ENCODE peak calls at places on chromosomes 3 and 15, in five cellular contexts. M is fibroblast of lung, G is PC-3, L is H1, P is PC-9. Y is an unnamed sample.

GRCh38 chr15:70096215-70096974 is 1.3 kb downstream of the TLE3 start:
- DNase-seq in G (peak; percentile 74), M (peak; percentile 55), P (peak; percentile 44), L (no peak), Y (peak; percentile 96)

GRCh38 chr15:58399737-58400136 is 32.1 kb upstream of the LIPC start:
- DNase-seq in M (no peak), G (no peak), L (no peak), P (no peak), Y (no peak)

GRCh38 chr15:100244796-100245495 is 96.8 kb downstream of the ADAMTS17 start:
- DNase-seq in P (no peak), L (no peak), G (no peak), M (no peak), Y (no peak)

GRCh38 chr3:115975353-115975752 is 352.0 kb downstream of the GAP43 start:
- DNase-seq in M (peak; percentile 83), P (no peak), L (no peak), G (peak; percentile 69), Y (peak; percentile 65)

GRCh38 chr3:81645248-81645647 is 116.2 kb downstream of the GBE1 start:
- DNase-seq in M (no peak), G (no peak), L (no peak), P (no peak), Y (no peak)

GRCh38 chr3:122727766-122728165 is 47.1 kb downstream of the PARP14 start:
- DNase-seq in G (no peak), M (no peak), L (no peak), P (no peak), Y (peak; percentile 44)

GRCh38 chr3:189621948-189622603 is 9.1 kb upstream of the TP63 start:
- DNase-seq in M (no peak), P (no peak), G (peak; percentile 15), L (no peak), Y (peak; percentile 56)

GRCh38 chr15:67520976-67521769 is at the start of gene C15orf61:
- DNase-seq in G (peak; percentile 91), P (peak; percentile 95), M (peak; percentile 80), L (peak; percentile 81), Y (peak; percentile 98)

GRCh38 chr15:66524801-66525200 is 19.7 kb downstream of the ZWILCH start:
- DNase-seq in P (no peak), M (no peak), L (no peak), G (no peak), Y (no peak)

GRCh38 chr15:40763801-40764765 is at the start of gene GCHFR:
- DNase-seq in L (peak; percentile 86), M (peak; percentile 49), G (peak; percentile 79), P (no peak), Y (peak; percentile 96)

GRCh38 chr3:170356596-170357175 is 829 bp upstream of the SKIL start:
- DNase-seq in M (peak; percentile 85), G (peak; percentile 72), P (peak; percentile 96), L (peak; percentile 84), Y (no peak)

GRCh38 chr3:132245547-132245946 is 71.7 kb upstream of the ACP3 start:
- DNase-seq in L (no peak), M (peak; percentile 36), P (peak; percentile 13), G (peak; percentile 24), Y (peak; percentile 8)
- H3K4me2 ChIP-seq in L (no peak overlapping the region), M (no peak overlapping the region), P (no peak overlapping the region), G (no peak overlapping the region), Y (no peak overlapping the region)

GRCh38 chr15:101368086-101368780 is 73.2 kb upstream of the SNRPA1 start:
- DNase-seq in M (no peak), L (peak; percentile 41), G (no peak), P (no peak), Y (no peak)
- H3K27ac ChIP-seq in M (no peak overlapping the region), L (no peak overlapping the region), G (no peak overlapping the region), P (no peak overlapping the region), Y (no peak overlapping the region)

GRCh38 chr15:76994496-76994895 is 430 bp upstream of the PSTPIP1 start:
- DNase-seq in G (no peak), P (no peak), L (no peak), M (no peak), Y (no peak)
- H3K4me3 ChIP-seq in G (no peak overlapping the region), P (no peak overlapping the region), L (no peak overlapping the region), M (no peak overlapping the region), Y (no peak overlapping the region)

DNA sequence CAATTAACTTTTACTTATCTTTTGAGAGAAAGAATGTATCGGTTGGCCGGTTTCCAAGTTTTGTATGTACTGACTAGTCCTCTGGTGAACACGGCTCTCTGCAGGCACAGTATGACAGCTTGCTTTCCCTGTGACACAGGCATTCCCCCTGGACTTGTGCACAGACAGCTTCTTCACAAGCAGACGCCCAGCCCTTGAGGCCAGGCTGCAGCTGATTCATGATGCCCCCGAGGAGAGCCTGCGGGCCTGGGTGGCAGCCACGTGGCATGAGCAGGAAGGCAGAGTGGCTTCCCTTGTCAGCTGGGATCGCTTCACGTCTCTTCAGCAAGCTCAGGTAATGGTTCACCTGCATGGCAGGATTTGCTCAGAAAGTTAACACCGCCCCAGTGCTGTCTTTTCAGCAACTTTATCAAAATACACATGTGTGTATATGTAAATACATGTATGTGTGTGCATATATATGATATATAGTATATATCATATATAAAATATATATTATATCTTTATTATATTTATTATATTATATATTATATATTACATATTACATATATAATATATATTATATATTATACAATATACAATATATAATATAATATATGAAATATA is 25.5 kb downstream of the FAN1 start:
- DNase-seq in L (no peak), G (no peak), P (no peak), M (no peak), Y (no peak)
- H3K4me2 ChIP-seq in L (no peak overlapping the region), G (no peak overlapping the region), P (no peak overlapping the region), M (no peak overlapping the region), Y (no peak overlapping the region)

GRCh38 chr3:131221731-131222130 is 159.8 kb upstream of the NUDT16 start:
- DNase-seq in G (peak; percentile 7), L (no peak), M (peak; percentile 90), P (no peak), Y (no peak)

GRCh38 chr3:131217296-131217741 is 164.3 kb upstream of the NUDT16 start:
- DNase-seq in G (peak; percentile 92), M (peak; percentile 28), P (peak; percentile 38), L (no peak), Y (no peak)

GRCh38 chr3:131218196-131218595 is 163.4 kb upstream of the NUDT16 start:
- DNase-seq in P (no peak), G (peak; percentile 58), M (no peak), L (no peak), Y (peak; percentile 3)

GRCh38 chr3:131216801-131217200 is 164.8 kb upstream of the NUDT16 start:
- DNase-seq in L (no peak), G (peak; percentile 80), P (peak; percentile 47), M (peak; percentile 74), Y (peak; percentile 65)

DNA sequence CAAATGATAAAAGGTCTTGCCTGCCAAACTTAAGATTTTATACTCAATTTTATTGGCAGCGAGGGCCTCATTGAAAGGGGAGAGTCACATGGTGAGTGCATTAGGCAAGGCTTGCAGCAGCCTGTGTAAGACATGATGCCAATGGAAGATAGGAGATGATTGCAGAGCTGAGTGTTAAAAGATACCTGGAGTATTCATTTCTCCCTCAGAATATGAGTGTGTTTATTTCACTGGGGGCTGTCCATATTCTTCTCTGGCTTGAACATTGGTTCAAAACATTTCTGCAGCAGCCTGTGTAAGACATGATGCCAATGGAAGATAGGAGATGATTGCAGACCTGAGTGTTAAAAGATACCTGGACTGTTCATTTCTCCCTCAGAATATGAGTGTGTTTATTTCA is 165.2 kb upstream of the NUDT16 start:
- DNase-seq in P (no peak), L (no peak), G (peak; percentile 7), M (peak; percentile 8), Y (no peak)
- H3K27ac ChIP-seq in P (peak overlapping the region; percentile 85), L (no peak overlapping the region), G (peak overlapping the region; percentile 100), M (no peak overlapping the region), Y (no peak overlapping the region)

GRCh38 chr15:95669146-95669922 is 661.2 kb upstream of the NR2F2 start:
- DNase-seq in G (no peak), M (no peak), L (no peak), P (no peak), Y (no peak)
- H3K4me3 ChIP-seq in G (no peak overlapping the region), M (peak overlapping the region; percentile 34), L (no peak overlapping the region), P (no peak overlapping the region), Y (peak overlapping the region; percentile 30)

Y was measured in osteoblast.